ENCODE peak calls at places on chromosome 14, in eight cellular contexts. X, J, E, K, M, A, I and L are unnamed samples.

GRCh38 chr14:99752486-99753121 is 40.6 kb upstream of the EML1 start:
- DNase-seq in I (peak), A (no peak), X (peak), M (no peak), J (no peak), E (peak), K (no peak), L (peak)

GRCh38 chr14:75402867-75403413 is 24.9 kb upstream of the JDP2 start:
- DNase-seq in J (no peak), A (no peak), K (no peak), X (no peak), M (no peak), I (no peak), E (no peak), L (no peak)

GRCh38 chr14:95387826-95388445 is 68.2 kb upstream of the CLMN start:
- DNase-seq in A (no peak), X (no peak), M (no peak), E (no peak), J (no peak), K (no peak), I (no peak), L (no peak)

GRCh38 chr14:68627868-68628604 is 164.8 kb downstream of the ZFP36L1 start:
- DNase-seq in X (no peak), I (peak), M (peak), K (peak), J (peak), A (no peak), E (peak), L (peak)

GRCh38 chr14:95275507-95275906 is 44.2 kb downstream of the CLMN start:
- DNase-seq in A (no peak), I (no peak), E (no peak), X (no peak), K (no peak), J (no peak), M (no peak), L (no peak)

GRCh38 chr14:90168425-90169105 is 87.8 kb upstream of the PSMC1 start:
- DNase-seq in I (no peak), J (no peak), K (no peak), M (no peak), X (peak), A (no peak), E (peak), L (peak)

GRCh38 chr14:32337759-32338158 is 8.7 kb downstream of the AKAP6 start:
- DNase-seq in A (no peak), M (no peak), K (no peak), E (no peak), X (no peak), I (no peak), J (no peak), L (no peak)

GRCh38 chr14:61064210-61064609 is 83.2 kb downstream of the SLC38A6 start:
- DNase-seq in E (no peak), X (no peak), K (no peak), M (no peak), J (no peak), A (no peak), I (no peak), L (no peak)

GRCh38 chr14:51095854-51096823 is 1.2 kb upstream of the TRIM9 start:
- DNase-seq in J (no peak), I (peak), A (peak), M (no peak), X (peak), E (peak), K (no peak), L (peak)

GRCh38 chr14:65991124-65991523 is 495.0 kb upstream of the CCDC196 start:
- DNase-seq in X (no peak), K (no peak), I (no peak), A (no peak), J (no peak), E (no peak), M (no peak), L (no peak)

GRCh38 chr14:46054526-46054925 is 597.1 kb downstream of the RPL10L start:
- DNase-seq in E (peak), I (no peak), X (peak), A (no peak), K (no peak), J (no peak), M (no peak), L (peak)

GRCh38 chr14:21087294-21088091 is 11.0 kb downstream of the ZNF219 start:
- DNase-seq in K (peak), E (peak), J (peak), A (no peak), I (peak), M (no peak), X (peak), L (peak)

GRCh38 chr14:90140956-90141316 is 79.1 kb downstream of the KCNK13 start:
- DNase-seq in E (peak), I (no peak), M (no peak), K (no peak), J (no peak), X (peak), A (peak), L (peak)

GRCh38 chr14:61226015-61226654 is 55.0 kb downstream of the TMEM30B start:
- DNase-seq in I (no peak), E (no peak), J (no peak), K (no peak), A (no peak), X (no peak), M (no peak), L (no peak)

GRCh38 chr14:23566782-23567185 is 807 bp downstream of the AP1G2 start:
- DNase-seq in I (peak), J (no peak), E (no peak), K (no peak), M (peak), A (no peak), X (peak), L (peak)

GRCh38 chr14:75231320-75231719 is 47.3 kb upstream of the FOS start:
- DNase-seq in M (no peak), K (peak), J (no peak), X (no peak), A (no peak), E (no peak), I (no peak), L (no peak)

GRCh38 chr14:55279384-55279783 is 8.2 kb downstream of the FBXO34 start:
- DNase-seq in E (no peak), K (peak), I (no peak), J (no peak), M (no peak), X (no peak), A (no peak), L (no peak)

GRCh38 chr14:72610831-72611200 is 283.1 kb downstream of the DPF3 start:
- DNase-seq in K (no peak), M (no peak), X (no peak), E (no peak), I (no peak), J (no peak), A (no peak), L (no peak)

GRCh38 chr14:64444984-64445845 is 20.1 kb upstream of the AKAP5 start:
- DNase-seq in J (no peak), M (no peak), I (no peak), A (no peak), E (peak), K (peak), X (peak), L (peak)

GRCh38 chr14:97164014-97164413 is 366.8 kb downstream of the VRK1 start:
- DNase-seq in X (no peak), K (no peak), E (no peak), I (no peak), M (no peak), A (no peak), J (no peak), L (no peak)

DNA sequence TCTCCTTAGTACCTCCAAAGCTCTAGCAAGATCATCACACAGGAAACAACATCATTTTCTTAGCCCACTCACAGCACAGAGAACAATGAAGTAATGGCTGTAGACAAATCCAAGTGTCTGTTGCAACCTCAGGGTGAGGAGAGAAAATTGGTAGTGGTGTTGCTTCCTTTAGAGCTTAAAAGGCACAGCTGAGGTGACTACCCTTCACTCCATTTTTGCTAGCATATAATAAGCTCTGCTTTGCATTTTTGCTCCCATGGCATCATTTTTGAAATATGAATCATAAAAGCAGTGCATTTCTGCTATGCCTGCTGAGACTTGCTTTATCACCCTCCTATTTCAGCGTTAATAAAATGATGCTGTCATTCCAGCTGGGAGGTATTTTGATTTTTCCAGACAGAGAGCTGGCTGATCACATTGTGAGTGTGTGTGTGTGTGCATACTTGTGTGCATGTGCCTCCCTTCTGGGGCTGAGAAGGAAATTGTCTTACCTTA is 18.5 kb upstream of the PCNX1 start:
- DNase-seq in A (no peak), J (peak), I (no peak), E (peak), M (no peak), K (no peak), X (peak), L (peak)
- H3K4me3 ChIP-seq in A (no peak), J (no peak), I (no peak), E (no peak), M (no peak), K (no peak), X (no peak), L (no peak)

GRCh38 chr14:52413729-52414453 is 99.8 kb downstream of the PTGER2 start:
- DNase-seq in K (peak), I (no peak), A (no peak), X (peak), E (no peak), J (no peak), M (no peak), L (no peak)
- H3K4me3 ChIP-seq in K (no peak), I (no peak), A (no peak), X (no peak), E (no peak), J (no peak), M (no peak), L (no peak)

DNA sequence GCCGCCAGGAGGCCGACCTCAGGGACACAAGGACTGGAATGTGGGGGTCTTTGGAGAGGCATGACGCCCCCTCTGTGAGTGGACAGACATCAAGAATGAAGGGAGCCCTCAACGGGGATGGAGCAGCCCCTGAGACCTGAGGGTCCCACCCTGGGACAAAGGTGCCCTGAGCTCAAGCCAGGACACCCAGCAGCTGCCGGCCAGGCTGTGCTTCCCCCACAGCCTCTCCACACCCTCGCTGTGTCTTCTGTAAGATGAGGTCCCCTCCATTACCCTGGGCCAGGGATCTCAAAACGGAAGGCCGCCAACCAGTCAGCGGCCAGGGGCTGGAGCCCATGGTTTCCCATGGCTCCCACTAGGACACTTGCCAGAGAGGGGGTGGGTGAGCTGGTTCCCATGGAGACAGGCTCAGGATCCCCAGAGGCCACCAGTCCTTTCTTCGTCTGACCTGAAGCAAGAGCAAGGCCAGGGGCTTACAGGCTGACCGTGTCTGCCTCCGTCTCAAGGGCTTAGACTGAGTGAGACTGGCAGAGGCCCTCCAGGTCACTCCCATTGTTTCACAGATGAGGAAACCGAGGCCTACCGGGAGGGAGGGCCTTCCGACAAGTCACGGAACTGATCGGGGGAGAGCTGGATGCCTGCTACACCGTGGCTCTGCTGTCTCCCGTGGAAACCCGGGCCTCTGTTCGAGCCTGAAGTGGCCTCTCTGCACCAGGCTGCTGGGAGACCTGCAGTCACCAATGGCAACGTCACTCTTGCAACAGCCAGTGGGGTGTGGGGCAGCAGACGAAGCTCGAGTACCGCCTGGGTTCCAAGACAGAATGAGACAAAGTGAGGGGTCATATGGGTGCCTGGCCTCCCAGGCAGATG is 91.7 kb upstream of the DIO3 start:
- DNase-seq in I (no peak), K (no peak), X (no peak), A (no peak), J (no peak), M (peak), E (no peak), L (no peak)
- H3K4me3 ChIP-seq in I (no peak), K (no peak), X (no peak), A (no peak), J (no peak), M (no peak), E (no peak), L (no peak)

GRCh38 chr14:24678801-24679247 is 44.8 kb upstream of the GZMB start:
- DNase-seq in A (peak), E (peak), I (peak), J (peak), M (peak), K (peak), X (peak), L (peak)
- H3K4me3 ChIP-seq in A (no peak), E (no peak), I (no peak), J (peak), M (peak), K (peak), X (peak), L (no peak)

DNA sequence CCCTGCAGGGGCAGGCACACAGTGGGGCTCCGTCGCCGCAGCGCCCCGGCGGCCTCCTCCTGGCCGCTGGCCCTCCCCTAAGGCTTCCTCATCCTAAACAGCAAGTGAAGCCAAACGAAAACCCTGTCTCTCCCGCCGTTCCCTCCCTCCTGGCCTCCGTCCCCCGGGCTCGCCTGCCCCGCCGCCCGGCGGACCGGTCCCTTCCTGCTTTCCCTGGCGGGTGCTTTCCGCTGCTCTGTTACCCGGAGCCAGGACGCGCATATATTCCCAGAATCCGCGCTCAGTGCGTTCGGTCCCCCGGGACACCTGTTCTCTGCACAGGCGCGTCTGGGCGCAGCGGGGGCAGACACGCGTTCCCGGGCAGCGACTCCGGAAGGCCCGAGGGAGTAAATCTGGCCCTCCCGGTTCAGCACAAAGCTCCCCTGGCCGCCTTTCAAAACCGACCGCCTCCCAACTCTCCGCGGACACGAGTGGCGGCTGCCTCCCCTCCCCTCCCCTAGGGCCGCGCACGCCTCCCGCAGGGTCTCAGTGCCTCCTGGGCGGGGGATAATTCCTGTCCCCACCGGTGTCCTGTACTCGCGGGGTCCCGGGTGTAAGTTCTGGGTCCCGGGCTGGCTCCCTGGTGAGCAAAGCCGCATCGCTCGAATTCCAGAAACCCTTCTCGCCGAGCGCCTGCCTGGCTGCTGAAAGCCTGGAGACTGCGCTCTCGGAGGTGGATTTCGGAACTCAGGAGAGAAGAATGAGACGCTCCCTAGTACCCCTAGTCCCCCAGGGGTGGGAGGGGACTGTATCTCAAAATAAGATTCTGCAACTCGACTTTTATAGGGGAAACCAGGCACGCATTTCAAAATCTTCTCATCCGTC is 21.4 kb upstream of the CEP170B start:
- DNase-seq in I (no peak), A (no peak), X (no peak), M (no peak), J (no peak), E (no peak), K (no peak), L (no peak)
- H3K4me3 ChIP-seq in I (no peak), A (no peak), X (no peak), M (peak), J (no peak), E (no peak), K (no peak), L (no peak)

DNA sequence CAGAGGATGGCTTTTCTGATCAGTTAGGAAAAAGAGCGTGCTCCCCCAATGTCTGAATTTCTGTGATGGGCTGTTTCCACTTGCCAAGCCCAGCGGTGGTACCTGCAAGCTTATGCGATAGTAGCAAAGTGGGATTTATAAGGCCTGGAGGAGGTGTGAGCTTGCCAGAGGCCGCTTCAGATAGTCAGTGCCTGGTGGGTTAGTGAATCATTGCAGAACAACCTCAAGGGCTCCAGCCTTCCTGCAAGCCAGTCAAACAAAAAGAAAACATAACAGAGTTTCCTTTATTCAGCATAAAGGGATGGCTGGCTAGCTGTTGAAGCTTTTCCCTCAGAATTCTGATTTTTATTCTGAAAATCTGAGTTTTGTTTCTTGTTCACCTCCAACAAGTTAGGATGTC is 7.6 kb upstream of the BMP4 start:
- DNase-seq in A (no peak), X (no peak), E (no peak), K (no peak), M (no peak), I (no peak), J (no peak), L (no peak)
- H3K4me3 ChIP-seq in A (no peak), X (no peak), E (no peak), K (no peak), M (no peak), I (no peak), J (no peak), L (no peak)

GRCh38 chr14:105224845-105225585 is 23.3 kb upstream of the BTBD6 start:
- DNase-seq in J (no peak), A (no peak), K (no peak), E (no peak), M (no peak), I (no peak), X (no peak), L (peak)
- H3K4me3 ChIP-seq in J (no peak), A (no peak), K (no peak), E (no peak), M (no peak), I (no peak), X (no peak), L (no peak)